ENCODE peak calls at places on chromosomes 4 and X, in seven cellular contexts. O is fibroblast of lung, E is lower lobe of right lung, I is left ventricle myocardium inferior, B is upper lobe of right lung, P is right lobe of liver, S is psoas muscle. J is an unnamed sample. For H3K4me1 and H3K36me3, the result is how much of the 10 kb centered on the place peaks cover.

GRCh38 chr4:141196227-141196928 is 24.3 kb upstream of the ZNF330 start:
- DNase-seq in O (no peak), E (no peak), I (no peak), B (no peak), P (no peak), S (no peak), J (no peak)

GRCh38 chr4:108940086-108941033 is 177.5 kb upstream of the ETNPPL start:
- DNase-seq in O (no peak), E (no peak), I (no peak), B (no peak), P (no peak), S (no peak), J (no peak)

GRCh38 chrX:151722241-151722846 is 6.5 kb downstream of the FATE1 start:
- DNase-seq in O (peak), E (no peak), I (peak), B (no peak), P (peak), S (no peak), J (peak)

GRCh38 chr4:144574004-144574403 is 72.0 kb upstream of the HHIP start:
- DNase-seq in O (no peak), E (no peak), I (no peak), B (no peak), P (no peak), S (no peak), J (no peak)

GRCh38 chrX:134571831-134572230 is 86.4 kb downstream of the PLAC1 start:
- DNase-seq in O (no peak), E (no peak), I (no peak), B (no peak), P (no peak), S (no peak), J (no peak)

GRCh38 chr4:142407569-142407968 is 438.5 kb downstream of the INPP4B start:
- DNase-seq in O (peak), E (no peak), I (no peak), B (no peak), P (no peak), S (no peak), J (no peak)

GRCh38 chrX:154607370-154607769 is 11.7 kb downstream of the CTAG1B start:
- DNase-seq in O (no peak), E (no peak), I (no peak), B (no peak), P (peak), S (no peak), J (no peak)

GRCh38 chr4:165461176-165461835 is 82.5 kb downstream of the CPE start:
- DNase-seq in O (peak), E (no peak), I (no peak), B (no peak), P (no peak), S (peak), J (no peak)

DNA sequence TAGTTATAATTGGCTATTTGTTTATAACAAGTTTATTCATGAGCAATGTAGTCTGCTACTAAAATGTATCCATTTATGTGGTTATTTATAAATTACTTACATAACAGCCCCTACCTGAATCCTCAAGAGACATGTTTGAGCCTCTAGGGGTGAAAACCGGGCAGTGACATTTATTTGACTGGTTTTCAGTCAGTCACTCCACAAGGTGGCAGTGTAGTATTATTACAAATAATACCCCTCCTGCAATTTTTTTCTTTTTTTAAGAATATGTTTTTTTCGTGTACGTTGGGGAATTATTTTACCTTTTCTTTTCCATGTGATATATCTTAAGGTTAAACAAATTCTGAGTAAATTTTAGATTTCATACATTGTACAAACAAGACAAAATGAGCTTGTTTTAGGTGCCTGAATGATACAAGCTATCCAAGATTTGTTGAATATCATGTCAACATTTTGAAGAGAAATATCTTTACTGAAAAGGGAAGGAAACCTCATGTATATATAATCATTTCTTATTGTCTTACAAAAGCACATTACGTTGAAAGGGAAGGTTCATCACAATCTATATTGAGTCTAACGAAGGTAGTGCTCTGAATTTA is 598.7 kb upstream of the TECRL start:
- DNase-seq in O (no peak), E (no peak), I (no peak), B (no peak), P (no peak), S (no peak), J (peak)
- TF ChIP-seq CTCF in O (peak), E (peak), I (peak), B (peak), P (peak), S (peak), J (no peak)

DNA sequence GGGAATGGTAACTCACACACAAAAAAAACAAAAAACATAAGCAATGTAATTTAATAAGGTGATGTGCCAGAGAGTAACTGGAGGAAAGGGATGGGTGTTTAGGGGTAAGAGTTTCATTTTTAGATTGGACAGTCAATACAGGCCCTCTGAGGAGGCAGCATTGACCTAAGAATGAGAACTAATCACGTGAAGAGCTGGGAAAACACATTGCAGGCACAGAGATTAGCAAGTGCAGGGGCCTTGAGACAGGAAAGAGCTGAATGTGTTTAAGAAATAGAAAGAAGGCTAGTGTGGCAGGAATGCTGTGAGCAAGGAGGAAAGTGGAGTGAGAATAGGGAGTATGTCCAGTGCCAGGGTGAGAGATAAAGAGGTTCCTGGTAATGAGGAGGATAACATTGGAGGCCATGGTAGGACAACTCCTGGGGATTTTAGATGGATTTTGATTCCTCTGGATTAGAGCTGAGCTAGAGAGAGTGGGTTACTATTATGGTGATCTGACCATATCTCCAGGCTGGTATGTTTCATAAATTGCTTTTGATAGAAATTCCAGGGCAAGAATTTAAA is 17.6 kb downstream of the PDLIM5 start:
- DNase-seq in O (no peak), E (no peak), I (no peak), B (no peak), P (no peak), S (no peak), J (no peak)
- H3K4me1 ChIP-seq in O (under half), E (under half), I (half or more), B (under half), P (under half), S (half or more), J (under half)

DNA sequence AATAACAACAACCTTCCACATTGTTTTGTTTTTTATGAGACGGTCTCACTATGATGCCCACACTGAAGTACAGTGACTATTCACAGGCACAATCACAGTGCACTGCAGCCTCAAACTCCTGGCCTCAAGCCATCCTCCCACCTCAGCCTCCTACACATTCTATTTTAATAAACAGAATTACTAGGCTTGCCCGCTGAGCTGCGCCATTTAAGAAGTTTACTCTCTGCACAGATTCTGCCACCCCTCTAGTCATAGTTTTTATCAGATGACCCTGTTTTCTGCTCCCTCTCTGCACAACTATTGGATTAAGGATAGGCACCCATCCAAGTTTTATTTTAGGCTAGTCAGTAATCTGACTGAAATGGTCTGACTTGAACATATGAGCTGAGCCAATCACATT is 11.3 kb upstream of the COX18 start:
- DNase-seq in O (no peak), E (no peak), I (no peak), B (no peak), P (no peak), S (no peak), J (no peak)
- H3K36me3 ChIP-seq in O (under half), E (half or more), I (half or more), B (half or more), P (under half), S (half or more), J (under half)

GRCh38 chr4:37434469-37434868 is 189.9 kb downstream of the NWD2 start:
- DNase-seq in O (peak), E (no peak), I (no peak), B (no peak), P (no peak), S (no peak), J (no peak)
- TF ChIP-seq CTCF in O (no peak), E (no peak), I (no peak), B (no peak), P (peak), S (no peak), J (no peak)

DNA sequence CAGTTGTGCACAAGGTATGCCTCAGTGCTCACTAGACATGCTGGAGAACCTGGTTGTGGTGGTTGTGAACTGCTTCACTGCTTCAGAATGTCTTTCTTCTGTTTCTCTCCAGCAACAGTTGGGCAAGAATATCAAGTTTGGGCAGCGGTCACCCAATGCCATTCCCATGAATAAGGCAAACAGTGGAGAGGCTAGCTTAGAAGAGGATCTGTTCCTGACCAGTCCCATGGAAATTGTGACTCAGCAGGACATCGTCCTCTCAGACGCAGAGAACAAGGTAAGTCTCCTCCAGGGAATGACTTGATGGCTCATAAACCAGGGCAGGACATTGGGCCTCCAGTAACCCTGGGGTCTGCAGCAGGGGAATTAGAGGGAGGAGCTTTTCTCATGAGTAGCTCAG is 79.9 kb downstream of the AASDH start:
- DNase-seq in O (no peak), E (no peak), I (no peak), B (no peak), P (no peak), S (no peak), J (no peak)
- H3K4me1 ChIP-seq in O (under half), E (under half), I (under half), B (under half), P (under half), S (under half), J (under half)

GRCh38 chrX:47226531-47227333 is 6.1 kb upstream of the USP11 start:
- DNase-seq in O (no peak), E (no peak), I (no peak), B (no peak), P (no peak), S (no peak), J (no peak)
- H3K36me3 ChIP-seq in O (under half), E (half or more), I (half or more), B (half or more), P (under half), S (half or more), J (under half)

GRCh38 chr4:67723949-67724348 is 23.0 kb upstream of the UBA6 start:
- DNase-seq in O (no peak), E (no peak), I (no peak), B (no peak), P (no peak), S (no peak), J (no peak)
- TF ChIP-seq CTCF in O (no peak), E (no peak), I (no peak), B (no peak), P (no peak), S (no peak), J (no peak)

GRCh38 chr4:76954489-76954888 is 4.9 kb downstream of the SEPTIN11 start:
- DNase-seq in O (no peak), E (no peak), I (no peak), B (no peak), P (peak), S (no peak), J (no peak)

GRCh38 chr4:76953956-76954355 is 4.4 kb downstream of the SEPTIN11 start:
- DNase-seq in O (peak), E (no peak), I (no peak), B (no peak), P (no peak), S (no peak), J (no peak)

GRCh38 chr4:76952631-76953587 is 3.4 kb downstream of the SEPTIN11 start:
- DNase-seq in O (no peak), E (no peak), I (no peak), B (no peak), P (no peak), S (no peak), J (no peak)

GRCh38 chr4:76956961-76957738 is 7.6 kb downstream of the SEPTIN11 start:
- DNase-seq in O (peak), E (no peak), I (peak), B (no peak), P (no peak), S (no peak), J (peak)

GRCh38 chr4:76955187-76955586 is 5.6 kb downstream of the SEPTIN11 start:
- DNase-seq in O (peak), E (no peak), I (no peak), B (no peak), P (no peak), S (no peak), J (no peak)
- H3K4me1 ChIP-seq in O (under half), E (under half), I (half or more), B (under half), P (under half), S (under half), J (under half)

DNA sequence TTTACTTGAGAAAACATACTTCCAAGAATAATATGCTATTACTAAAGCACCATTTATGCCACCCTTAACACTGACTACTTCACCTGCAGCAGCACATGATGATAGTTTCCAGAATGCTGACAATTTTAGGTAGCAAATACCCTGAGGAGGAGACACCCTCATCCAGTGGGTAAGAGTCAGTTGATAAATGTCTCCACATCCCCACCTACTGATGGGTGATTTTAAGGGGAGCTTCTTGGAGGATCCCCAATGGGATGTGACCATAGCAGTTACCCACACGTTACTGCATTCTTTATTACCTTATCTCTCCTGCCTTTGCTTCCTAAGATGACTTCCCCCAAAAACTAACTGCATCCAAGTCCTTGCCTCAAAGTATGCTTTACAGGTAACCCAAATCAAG is 131.2 kb upstream of the SMARCAD1 start:
- DNase-seq in O (no peak), E (no peak), I (no peak), B (no peak), P (no peak), S (no peak), J (no peak)
- H3K36me3 ChIP-seq in O (under half), E (under half), I (under half), B (under half), P (under half), S (under half), J (under half)

GRCh38 chr4:153131478-153132069 is 72.7 kb upstream of the TRIM2 start:
- DNase-seq in O (peak), E (no peak), I (no peak), B (no peak), P (no peak), S (no peak), J (no peak)
- TF ChIP-seq CTCF in O (no peak), E (no peak), I (no peak), B (peak), P (no peak), S (no peak), J (no peak)